ENCODE peak calls at places on chromosomes 6 and 20, in six cellular contexts. One of them, this sample, is unnamed.

GRCh38 chr6:119182875-119183274 is 104.4 kb upstream of the FAM184A start:
- DNase-seq in HEK293T: no peak
- DNase-seq in left cardiac atrium: no peak
- DNase-seq in ecto neural progenitor cell: no peak
- DNase-seq in EL: no peak
- DNase-seq in AG04450: no peak
- DNase-seq in this sample: no peak

GRCh38 chr20:32978009-32978335 is 26.3 kb downstream of the SUN5 start:
- DNase-seq in HEK293T: no peak
- DNase-seq in left cardiac atrium: no peak
- DNase-seq in ecto neural progenitor cell: peak; percentile 40
- DNase-seq in EL: no peak
- DNase-seq in AG04450: no peak
- DNase-seq in this sample: no peak

GRCh38 chr6:151004415-151005024 is 139.0 kb downstream of the MTHFD1L start:
- DNase-seq in HEK293T: no peak
- DNase-seq in left cardiac atrium: peak; percentile 56
- DNase-seq in ecto neural progenitor cell: no peak
- DNase-seq in EL: peak; percentile 88
- DNase-seq in AG04450: peak; percentile 66
- DNase-seq in this sample: peak; percentile 87

GRCh38 chr6:33694401-33694931 is 17.0 kb downstream of the UQCC2 start:
- DNase-seq in HEK293T: no peak
- DNase-seq in left cardiac atrium: peak; percentile 64
- DNase-seq in ecto neural progenitor cell: no peak
- DNase-seq in EL: peak; percentile 74
- DNase-seq in AG04450: no peak
- DNase-seq in this sample: no peak

GRCh38 chr6:42316981-42317380 is 99.3 kb upstream of the MRPS10 start:
- DNase-seq in HEK293T: no peak
- DNase-seq in left cardiac atrium: no peak
- DNase-seq in ecto neural progenitor cell: no peak
- DNase-seq in EL: no peak
- DNase-seq in AG04450: no peak
- DNase-seq in this sample: peak; percentile 83

GRCh38 chr6:163585932-163586437 is 171.5 kb downstream of the QKI start:
- DNase-seq in HEK293T: no peak
- DNase-seq in left cardiac atrium: peak; percentile 76
- DNase-seq in ecto neural progenitor cell: no peak
- DNase-seq in EL: peak; percentile 92
- DNase-seq in AG04450: peak; percentile 55
- DNase-seq in this sample: peak; percentile 84

GRCh38 chr6:39925931-39926290 is 8.4 kb downstream of the MOCS1 start:
- DNase-seq in HEK293T: no peak
- DNase-seq in left cardiac atrium: no peak
- DNase-seq in ecto neural progenitor cell: no peak
- DNase-seq in EL: no peak
- DNase-seq in AG04450: no peak
- DNase-seq in this sample: no peak

GRCh38 chr6:45554596-45554995 is 176.9 kb upstream of the SUPT3H start:
- DNase-seq in HEK293T: no peak
- DNase-seq in left cardiac atrium: no peak
- DNase-seq in ecto neural progenitor cell: no peak
- DNase-seq in EL: no peak
- DNase-seq in AG04450: no peak
- DNase-seq in this sample: no peak

GRCh38 chr6:170018422-170019258 is 267.2 kb downstream of the ERMARD start:
- DNase-seq in HEK293T: no peak
- DNase-seq in left cardiac atrium: no peak
- DNase-seq in ecto neural progenitor cell: no peak
- DNase-seq in EL: no peak
- DNase-seq in AG04450: no peak
- DNase-seq in this sample: no peak

GRCh38 chr20:35739294-35740163 is 2.5 kb downstream of the RBM39 start:
- DNase-seq in HEK293T: no peak
- DNase-seq in left cardiac atrium: no peak
- DNase-seq in ecto neural progenitor cell: no peak
- DNase-seq in EL: peak; percentile 52
- DNase-seq in AG04450: no peak
- DNase-seq in this sample: peak; percentile 57

GRCh38 chr20:37986873-37987601 is 46.2 kb downstream of the TTI1 start:
- DNase-seq in HEK293T: no peak
- DNase-seq in left cardiac atrium: peak; percentile 75
- DNase-seq in ecto neural progenitor cell: peak; percentile 59
- DNase-seq in EL: no peak
- DNase-seq in AG04450: peak; percentile 6
- DNase-seq in this sample: peak; percentile 36

GRCh38 chr6:11607381-11607780 is 69.8 kb downstream of the TMEM170B start:
- DNase-seq in HEK293T: no peak
- DNase-seq in left cardiac atrium: no peak
- DNase-seq in ecto neural progenitor cell: no peak
- DNase-seq in EL: no peak
- DNase-seq in AG04450: no peak
- DNase-seq in this sample: peak; percentile 75

GRCh38 chr6:89794324-89794723 is 25.3 kb downstream of the MDN1 start:
- DNase-seq in HEK293T: no peak
- DNase-seq in left cardiac atrium: no peak
- DNase-seq in ecto neural progenitor cell: no peak
- DNase-seq in EL: no peak
- DNase-seq in AG04450: no peak
- DNase-seq in this sample: no peak

GRCh38 chr20:53074811-53075314 is 102.7 kb downstream of the TSHZ2 start:
- DNase-seq in HEK293T: no peak
- DNase-seq in left cardiac atrium: no peak
- DNase-seq in ecto neural progenitor cell: no peak
- DNase-seq in EL: no peak
- DNase-seq in AG04450: no peak
- DNase-seq in this sample: no peak

GRCh38 chr6:156685823-156686428 is 91.3 kb upstream of the ARID1B start:
- DNase-seq in HEK293T: no peak
- DNase-seq in left cardiac atrium: no peak
- DNase-seq in ecto neural progenitor cell: no peak
- DNase-seq in EL: no peak
- DNase-seq in AG04450: no peak
- DNase-seq in this sample: no peak

GRCh38 chr6:168542301-168542700 is 101.3 kb downstream of the SMOC2 start:
- DNase-seq in HEK293T: no peak
- DNase-seq in left cardiac atrium: no peak
- DNase-seq in ecto neural progenitor cell: no peak
- DNase-seq in EL: no peak
- DNase-seq in AG04450: no peak
- DNase-seq in this sample: no peak

GRCh38 chr6:100084301-100085161 is 90.5 kb upstream of the MCHR2 start:
- DNase-seq in HEK293T: no peak
- DNase-seq in left cardiac atrium: no peak
- DNase-seq in ecto neural progenitor cell: no peak
- DNase-seq in EL: peak; percentile 81
- DNase-seq in AG04450: no peak
- DNase-seq in this sample: no peak

GRCh38 chr6:90765895-90766294 is 179.0 kb upstream of the MAP3K7 start:
- DNase-seq in HEK293T: no peak
- DNase-seq in left cardiac atrium: no peak
- DNase-seq in ecto neural progenitor cell: no peak
- DNase-seq in EL: no peak
- DNase-seq in AG04450: no peak
- DNase-seq in this sample: no peak

GRCh38 chr6:156109713-156110112 is 654.1 kb upstream of the NOX3 start:
- DNase-seq in HEK293T: no peak
- DNase-seq in left cardiac atrium: no peak
- DNase-seq in ecto neural progenitor cell: no peak
- DNase-seq in EL: peak; percentile 8
- DNase-seq in AG04450: no peak
- DNase-seq in this sample: peak; percentile 13

GRCh38 chr20:3778976-3779375 is 2.3 kb downstream of the SPEF1 start:
- DNase-seq in HEK293T: no peak
- DNase-seq in left cardiac atrium: no peak
- DNase-seq in ecto neural progenitor cell: peak; percentile 46
- DNase-seq in EL: no peak
- DNase-seq in AG04450: no peak
- DNase-seq in this sample: no peak

GRCh38 chr6:24696097-24696496 is 22.9 kb downstream of the C6orf62 start:
- DNase-seq in HEK293T: no peak
- DNase-seq in left cardiac atrium: no peak
- DNase-seq in ecto neural progenitor cell: no peak
- DNase-seq in EL: no peak
- DNase-seq in AG04450: no peak
- DNase-seq in this sample: no peak